ENCODE peak calls at places on chromosomes 3 and 15, in six cellular contexts. V, R, F, S, M and U are unnamed samples. For H3K9me3, the result is how much of the 10 kb centered on the place peaks cover.

GRCh38 chr3:129061888-129062834 is 1.6 kb downstream of the GP9 start:
- DNase-seq in V (no peak), R (no peak), F (no peak), S (no peak), M (no peak), U (no peak)

GRCh38 chr3:183515968-183516851 is 39.3 kb downstream of the KLHL6 start:
- DNase-seq in V (no peak), R (peak), F (no peak), S (no peak), M (no peak), U (no peak)

GRCh38 chr3:45143673-45144670 is 2.2 kb downstream of the CDCP1 start:
- DNase-seq in V (no peak), R (no peak), F (no peak), S (no peak), M (peak), U (no peak)

GRCh38 chr15:50148362-50148963 is 29.4 kb upstream of the ATP8B4 start:
- DNase-seq in V (peak), R (no peak), F (peak), S (peak), M (peak), U (no peak)

GRCh38 chr3:14175383-14176037 is 2.9 kb downstream of the XPC start:
- DNase-seq in V (no peak), R (peak), F (no peak), S (no peak), M (peak), U (no peak)

GRCh38 chr3:59717679-59718205 is 667.9 kb upstream of the CFAP20DC start:
- DNase-seq in V (no peak), R (no peak), F (no peak), S (no peak), M (no peak), U (no peak)

GRCh38 chr3:194212869-194213320 is 76.9 kb downstream of the HES1 start:
- DNase-seq in V (no peak), R (no peak), F (no peak), S (no peak), M (no peak), U (no peak)

GRCh38 chr15:52050416-52050815 is 31.4 kb downstream of the MAPK6 start:
- DNase-seq in V (no peak), R (no peak), F (no peak), S (no peak), M (no peak), U (no peak)

GRCh38 chr3:25910997-25911396 is 121.1 kb downstream of the OXSM start:
- DNase-seq in V (no peak), R (no peak), F (peak), S (peak), M (peak), U (no peak)

GRCh38 chr15:45050587-45050986 is 27.6 kb downstream of the SORD start:
- DNase-seq in V (no peak), R (no peak), F (no peak), S (no peak), M (no peak), U (no peak)
- H3K9me3 ChIP-seq in V (under half), R (under half), F (under half), S (under half), M (under half), U (under half)

GRCh38 chr15:72227720-72228119 is 3.3 kb downstream of the PKM start:
- DNase-seq in V (no peak), R (no peak), F (no peak), S (no peak), M (peak), U (no peak)

GRCh38 chr15:72217216-72217615 is 13.8 kb downstream of the PKM start:
- DNase-seq in V (no peak), R (no peak), F (no peak), S (no peak), M (no peak), U (no peak)

GRCh38 chr15:72227192-72227586 is 3.8 kb downstream of the PKM start:
- DNase-seq in V (no peak), R (peak), F (peak), S (peak), M (peak), U (no peak)

GRCh38 chr15:72220678-72221077 is 10.3 kb downstream of the PKM start:
- DNase-seq in V (no peak), R (no peak), F (no peak), S (no peak), M (no peak), U (no peak)

DNA sequence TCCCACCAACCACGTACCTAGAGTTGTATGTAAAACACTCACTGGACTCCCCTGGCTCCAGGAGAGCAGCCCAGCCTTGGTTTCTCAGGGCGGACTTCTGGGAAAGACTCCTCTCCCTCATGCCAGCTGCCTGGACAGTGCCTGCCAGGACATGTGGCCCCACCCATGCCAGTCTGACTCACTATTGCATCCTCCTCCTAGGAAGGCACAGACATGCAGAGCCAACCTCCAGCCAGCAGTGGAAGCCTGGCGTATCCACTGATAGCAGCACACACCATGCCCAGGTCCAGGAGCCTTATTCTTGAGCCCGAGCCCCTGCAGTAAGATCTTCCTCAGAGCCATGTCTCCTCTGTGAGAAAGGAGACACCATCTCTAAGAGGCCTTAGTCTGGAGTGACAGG is 8.6 kb downstream of the PKM start:
- DNase-seq in V (no peak), R (no peak), F (peak), S (no peak), M (no peak), U (no peak)
- TF ChIP-seq POLR2AphosphoS5 in V (peak), R (no peak), F (no peak), S (peak), M (no peak), U (peak)

GRCh38 chr15:19987389-19988048 is 554.1 kb downstream of the GOLGA6L6 start:
- DNase-seq in V (no peak), R (no peak), F (no peak), S (peak), M (peak), U (no peak)

GRCh38 chr15:19992428-19992827 is 549.2 kb downstream of the GOLGA6L6 start:
- DNase-seq in V (no peak), R (no peak), F (no peak), S (no peak), M (no peak), U (no peak)
- H3K9me3 ChIP-seq in V (under half), R (under half), F (under half), S (under half), M (under half), U (under half)

DNA sequence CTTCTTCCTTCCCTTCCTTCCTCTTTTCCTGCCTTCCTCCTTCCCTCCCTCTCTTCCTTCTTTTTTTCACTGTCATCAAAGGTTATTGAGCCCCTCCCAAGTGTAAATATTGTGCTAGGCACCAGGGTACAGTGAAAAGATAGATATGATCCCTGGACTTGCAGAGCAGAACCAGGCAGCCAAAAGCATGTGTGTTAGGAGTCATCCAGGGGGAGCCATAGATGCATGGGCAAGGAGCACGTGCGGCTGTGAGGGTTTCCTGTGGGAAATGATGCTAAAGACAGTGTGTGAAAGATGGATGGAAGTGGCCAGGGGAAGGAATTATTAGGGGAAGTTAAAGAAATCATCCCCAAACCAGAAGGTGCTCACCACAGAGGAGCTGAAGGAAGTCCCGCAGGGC is 65.2 kb downstream of the NR2F2 start:
- DNase-seq in V (no peak), R (no peak), F (no peak), S (peak), M (peak), U (no peak)
- TF ChIP-seq POLR2AphosphoS5 in V (no peak), R (no peak), F (no peak), S (no peak), M (no peak), U (no peak)

GRCh38 chr3:7820969-7821368 is 680.7 kb upstream of the LMCD1 start:
- DNase-seq in V (no peak), R (no peak), F (no peak), S (no peak), M (no peak), U (no peak)
- H3K9me3 ChIP-seq in V (under half), R (under half), F (under half), S (half or more), M (under half), U (under half)